ENCODE peak calls at places on chromosomes 12 and 14, in ten cellular contexts. H is adrenal gland; K is choroid plexus epithelial cell; F is G401; Q is NCI-H1694; T is activated CD4-positive, alpha-beta T cell treated with anti-CD3 and anti-CD28 coated beads, Interleukin-2, amount 10 ng/mL, durations not matched to agents 7 days and 5 days; A is T-helper 2 cell; U is HCEC 1CT; I is thoracic aorta; J is heart left ventricle. N is an unnamed sample.

GRCh38 chr12:50265770-50266524 is 17.4 kb downstream of the LIMA1 start:
- DNase-seq in H (no peak), K (no peak), F (no peak), Q (no peak), T (no peak), A (no peak), U (no peak), I (no peak), J (no peak), N (no peak)

GRCh38 chr12:131636266-131636665 is 74.6 kb upstream of the SFSWAP start:
- DNase-seq in H (no peak), K (no peak), F (no peak), Q (no peak), T (no peak), A (no peak), U (no peak), I (no peak), J (no peak), N (no peak)

GRCh38 chr14:85416771-85417170 is 113.2 kb upstream of the FLRT2 start:
- DNase-seq in H (no peak), K (peak; percentile 87), F (no peak), Q (no peak), T (no peak), A (no peak), U (peak; percentile 91), I (no peak), J (no peak), N (no peak)

GRCh38 chr14:64611358-64612020 is 61.7 kb downstream of the PPP1R36 start:
- DNase-seq in H (no peak), K (no peak), F (peak; percentile 4), Q (no peak), T (no peak), A (no peak), U (peak; percentile 61), I (no peak), J (no peak), N (no peak)

GRCh38 chr12:115770643-115771042 is 506.9 kb downstream of the MED13L start:
- DNase-seq in H (no peak), K (no peak), F (no peak), Q (no peak), T (no peak), A (no peak), U (no peak), I (no peak), J (no peak), N (no peak)

GRCh38 chr14:21231020-21231652 is 38.1 kb downstream of the HNRNPC start:
- DNase-seq in H (no peak), K (no peak), F (no peak), Q (no peak), T (peak; percentile 40), A (no peak), U (no peak), I (no peak), J (no peak), N (no peak)

GRCh38 chr12:22275847-22276246 is 58.7 kb downstream of the ST8SIA1 start:
- DNase-seq in H (peak; percentile 95), K (peak; percentile 95), F (peak; percentile 11), Q (no peak), T (no peak), A (no peak), U (peak; percentile 98), I (peak; percentile 87), J (peak; percentile 84), N (peak; percentile 57)

GRCh38 chr14:56887211-56887610 is 76.9 kb upstream of the OTX2 start:
- DNase-seq in H (no peak), K (no peak), F (no peak), Q (no peak), T (no peak), A (no peak), U (no peak), I (no peak), J (no peak), N (no peak)

GRCh38 chr12:23472329-23472971 is 477.0 kb downstream of the SOX5 start:
- DNase-seq in H (no peak), K (no peak), F (no peak), Q (no peak), T (no peak), A (no peak), U (no peak), I (no peak), J (no peak), N (no peak)

GRCh38 chr12:51662728-51663154 is 71.7 kb downstream of the SCN8A start:
- DNase-seq in H (no peak), K (no peak), F (no peak), Q (no peak), T (no peak), A (no peak), U (no peak), I (no peak), J (no peak), N (no peak)

N was measured in thyroid gland.